ENCODE peak calls at places on chromosomes 11 and 22, in six cellular contexts. V is right cardiac atrium, A is uterus, O is heart right ventricle, D is endothelial cell of umbilical vein, Q is mucosa of descending colon. P is an unnamed sample. For H3K4me1 and H3K9me3, the result is how much of the 10 kb centered on the place peaks cover.

GRCh38 chr11:63858628-63859550 is 20.0 kb downstream of the MARK2 start:
- DNase-seq in V (peak), A (peak), O (no peak), D (peak), Q (peak), P (no peak)

GRCh38 chr11:73157141-73158010 is 15.3 kb upstream of the FCHSD2 start:
- DNase-seq in V (peak), A (peak), O (peak), D (no peak), Q (no peak), P (no peak)

GRCh38 chr11:125063429-125064043 is 431 bp downstream of the SLC37A2 start:
- DNase-seq in V (peak), A (no peak), O (no peak), D (no peak), Q (no peak), P (no peak)

GRCh38 chr11:66600219-66600923 is 7.4 kb downstream of the CCS start:
- DNase-seq in V (no peak), A (no peak), O (no peak), D (no peak), Q (no peak), P (no peak)

GRCh38 chr11:46305295-46305694 is 27.8 kb downstream of the CREB3L1 start:
- DNase-seq in V (no peak), A (no peak), O (no peak), D (no peak), Q (no peak), P (no peak)

GRCh38 chr11:57321996-57322880 is 2.5 kb downstream of the TNKS1BP1 start:
- DNase-seq in V (peak), A (peak), O (peak), D (peak), Q (peak), P (peak)

GRCh38 chr11:45391168-45391850 is 105.2 kb upstream of the SYT13 start:
- DNase-seq in V (no peak), A (no peak), O (no peak), D (no peak), Q (no peak), P (no peak)

GRCh38 chr11:1931791-1932480 is 12.4 kb downstream of the TNNT3 start:
- DNase-seq in V (peak), A (peak), O (no peak), D (no peak), Q (no peak), P (no peak)

GRCh38 chr11:3859373-3859881 is 4.0 kb downstream of the STIM1 start:
- DNase-seq in V (peak), A (no peak), O (peak), D (no peak), Q (peak), P (no peak)

GRCh38 chr22:49333206-49333605 is 494.5 kb downstream of the BRD1 start:
- DNase-seq in V (no peak), A (no peak), O (no peak), D (no peak), Q (no peak), P (peak)

GRCh38 chr11:133945087-133945974 is 11.4 kb downstream of the IGSF9B start:
- DNase-seq in V (peak), A (peak), O (peak), D (no peak), Q (no peak), P (no peak)

GRCh38 chr22:17788023-17788330 is 13.7 kb upstream of the BID start:
- DNase-seq in V (no peak), A (no peak), O (no peak), D (no peak), Q (no peak), P (no peak)

GRCh38 chr11:65391007-65391406 is 4.6 kb downstream of the FRMD8 start:
- DNase-seq in V (no peak), A (no peak), O (peak), D (peak), Q (no peak), P (no peak)

GRCh38 chr11:62464655-62465054 is 45.8 kb downstream of the SCGB1A1 start:
- DNase-seq in V (no peak), A (no peak), O (no peak), D (no peak), Q (no peak), P (no peak)

GRCh38 chr22:32909561-32910348 is 108.2 kb downstream of the TIMP3 start:
- DNase-seq in V (no peak), A (peak), O (no peak), D (no peak), Q (no peak), P (no peak)

GRCh38 chr11:102446606-102447005 is 6.0 kb downstream of the TMEM123 start:
- DNase-seq in V (no peak), A (no peak), O (no peak), D (peak), Q (no peak), P (no peak)

GRCh38 chr11:30454108-30454507 is 131.2 kb downstream of the ARL14EP start:
- DNase-seq in V (no peak), A (no peak), O (no peak), D (peak), Q (no peak), P (no peak)

GRCh38 chr22:30922151-30922611 is 46.4 kb downstream of the MORC2 start:
- DNase-seq in V (peak), A (peak), O (peak), D (peak), Q (peak), P (peak)

GRCh38 chr11:23280088-23280487 is 419.8 kb upstream of the CCDC179 start:
- DNase-seq in V (no peak), A (no peak), O (no peak), D (no peak), Q (no peak), P (no peak)

GRCh38 chr11:66126808-66127555 is 56.9 kb downstream of the PACS1 start:
- DNase-seq in V (peak), A (peak), O (peak), D (peak), Q (no peak), P (peak)

GRCh38 chr11:64036081-64037026 is 623 bp downstream of the FLRT1 start:
- DNase-seq in V (peak), A (peak), O (peak), D (no peak), Q (no peak), P (no peak)

GRCh38 chr11:70491696-70492472 is 93.6 kb downstream of the CTTN start:
- DNase-seq in V (no peak), A (no peak), O (no peak), D (no peak), Q (no peak), P (no peak)

GRCh38 chr22:19704355-19705015 is 9.8 kb upstream of the SEPTIN5 start:
- DNase-seq in V (no peak), A (no peak), O (no peak), D (no peak), Q (no peak), P (no peak)

GRCh38 chr22:38257170-38257569 is 15.6 kb downstream of the TMEM184B start:
- DNase-seq in V (peak), A (no peak), O (peak), D (peak), Q (no peak), P (no peak)

GRCh38 chr22:18983120-18983651 is 47.1 kb upstream of the PRODH start:
- DNase-seq in V (no peak), A (no peak), O (no peak), D (no peak), Q (no peak), P (no peak)

GRCh38 chr11:133710241-133710640 is 135.1 kb downstream of the SPATA19 start:
- DNase-seq in V (no peak), A (no peak), O (no peak), D (no peak), Q (no peak), P (no peak)

GRCh38 chr11:66641834-66642233 is 3.3 kb downstream of the RBM4 start:
- DNase-seq in V (peak), A (no peak), O (no peak), D (no peak), Q (no peak), P (peak)

GRCh38 chr11:131297441-131297840 is 73.0 kb upstream of the NTM start:
- DNase-seq in V (no peak), A (no peak), O (no peak), D (no peak), Q (no peak), P (no peak)

DNA sequence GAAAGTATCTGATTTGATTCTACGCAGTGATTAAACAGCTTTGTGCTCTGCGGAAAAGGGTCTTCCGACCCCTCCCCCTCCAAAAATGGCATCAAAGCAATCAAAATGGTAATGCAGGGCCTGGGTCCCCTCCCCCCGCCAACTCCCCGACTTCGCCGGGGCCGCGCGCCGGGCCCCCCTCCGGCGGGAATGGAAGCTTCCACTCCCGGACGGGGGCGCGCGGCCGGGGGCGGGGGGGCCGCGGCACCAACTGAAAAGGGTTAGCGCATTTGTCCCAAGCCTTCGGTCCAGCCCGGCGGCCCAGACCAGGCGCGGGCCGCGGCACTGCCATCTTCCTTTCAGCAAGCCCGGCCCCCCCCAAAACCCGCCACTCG is 2.9 kb downstream of the PHF21B start:
- DNase-seq in V (peak), A (peak), O (no peak), D (no peak), Q (no peak), P (no peak)
- H3K4me3 ChIP-seq in V (peak), A (peak), O (peak), D (no peak), Q (no peak), P (no peak)

GRCh38 chr11:17412488-17413180 is 24.2 kb upstream of the KCNJ11 start:
- DNase-seq in V (no peak), A (no peak), O (no peak), D (no peak), Q (peak), P (no peak)
- H3K4me1 ChIP-seq in V (under half), A (under half), O (under half), D (under half), Q (under half), P (under half)

DNA sequence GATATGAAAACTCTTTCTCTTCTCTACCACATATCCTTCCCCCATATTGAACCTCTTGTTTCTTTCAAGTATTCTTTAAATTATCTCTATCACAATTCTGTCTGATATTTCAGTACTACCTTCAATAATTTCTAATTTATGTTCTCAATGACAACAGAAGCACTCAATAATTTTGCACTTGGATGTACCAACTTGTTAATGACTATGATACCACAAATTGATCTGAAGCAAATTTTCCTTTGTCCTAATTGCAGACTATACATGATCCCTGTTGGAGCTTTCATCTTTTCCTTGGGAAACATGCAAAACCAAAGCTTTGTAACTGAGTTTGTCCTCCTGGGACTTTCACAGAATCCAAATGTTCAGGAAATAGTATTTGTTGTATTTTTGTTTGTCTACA is at the start of gene OR4C15:
- DNase-seq in V (no peak), A (no peak), O (no peak), D (no peak), Q (no peak), P (no peak)
- H3K9me3 ChIP-seq in V (under half), A (under half), O (under half), D (under half), Q (half or more), P (under half)

GRCh38 chr11:10805741-10806140 is 3.0 kb downstream of the EIF4G2 start:
- DNase-seq in V (no peak), A (no peak), O (no peak), D (no peak), Q (no peak), P (no peak)
- H3K4me3 ChIP-seq in V (no peak), A (no peak), O (no peak), D (peak), Q (no peak), P (no peak)

GRCh38 chr11:26949846-26950245 is 44.1 kb upstream of the FIBIN start:
- DNase-seq in V (no peak), A (no peak), O (no peak), D (no peak), Q (no peak), P (no peak)
- H3K4me1 ChIP-seq in V (under half), A (under half), O (under half), D (under half), Q (under half), P (under half)

P was measured in lung.